ENCODE peak calls at places on chromosomes 2 and 18, in ten cellular contexts. L, U, J, Z, T, V, W, K, C and E are unnamed samples. For H3K4me1, the result is how much of the 10 kb centered on the place peaks cover.

GRCh38 chr2:169714699-169715098 is 18.9 kb upstream of the KLHL23 start:
- DNase-seq in L (no peak), U (no peak), J (no peak), Z (no peak), T (no peak), V (no peak), W (no peak), K (no peak), C (no peak), E (no peak)

GRCh38 chr2:13611939-13612338 is 895.2 kb downstream of the TRIB2 start:
- DNase-seq in L (no peak), U (no peak), J (no peak), Z (no peak), T (no peak), V (no peak), W (no peak), K (no peak), C (no peak), E (no peak)

GRCh38 chr2:46784278-46784677 is 131.3 kb downstream of the MCFD2 start:
- DNase-seq in L (no peak), U (no peak), J (no peak), Z (no peak), T (no peak), V (no peak), W (no peak), K (no peak), C (no peak), E (no peak)

GRCh38 chr18:79818036-79818435 is 20.3 kb downstream of the KCNG2 start:
- DNase-seq in L (no peak), U (peak), J (no peak), Z (peak), T (no peak), V (no peak), W (no peak), K (no peak), C (no peak), E (no peak)

GRCh38 chr2:145601306-145601925 is 1081.5 kb upstream of the ZEB2 start:
- DNase-seq in L (no peak), U (no peak), J (no peak), Z (no peak), T (no peak), V (no peak), W (no peak), K (no peak), C (no peak), E (no peak)

GRCh38 chr2:54106631-54107454 is 8.6 kb upstream of the ACYP2 start:
- DNase-seq in L (no peak), U (no peak), J (peak), Z (no peak), T (no peak), V (peak), W (no peak), K (no peak), C (no peak), E (peak)

GRCh38 chr2:101558740-101559508 is 84.0 kb upstream of the RFX8 start:
- DNase-seq in L (no peak), U (no peak), J (no peak), Z (no peak), T (no peak), V (no peak), W (peak), K (no peak), C (no peak), E (no peak)

GRCh38 chr18:2978626-2979025 is 34.3 kb downstream of the LPIN2 start:
- DNase-seq in L (no peak), U (no peak), J (no peak), Z (no peak), T (no peak), V (peak), W (no peak), K (no peak), C (no peak), E (no peak)

GRCh38 chr2:233553366-233553765 is 13.2 kb downstream of the USP40 start:
- DNase-seq in L (no peak), U (no peak), J (no peak), Z (no peak), T (no peak), V (no peak), W (no peak), K (no peak), C (no peak), E (no peak)

GRCh38 chr2:3033315-3033714 is 344.3 kb downstream of the EIPR1 start:
- DNase-seq in L (no peak), U (peak), J (no peak), Z (no peak), T (no peak), V (no peak), W (no peak), K (no peak), C (no peak), E (no peak)

GRCh38 chr2:16194530-16194929 is 254.2 kb downstream of the MYCN start:
- DNase-seq in L (no peak), U (no peak), J (no peak), Z (no peak), T (no peak), V (no peak), W (no peak), K (no peak), C (no peak), E (no peak)

GRCh38 chr2:3222636-3223035 is 155.0 kb downstream of the EIPR1 start:
- DNase-seq in L (no peak), U (no peak), J (peak), Z (no peak), T (no peak), V (no peak), W (no peak), K (no peak), C (no peak), E (no peak)

GRCh38 chr2:235493775-235494715 is at the start of gene AGAP1:
- DNase-seq in L (peak), U (no peak), J (peak), Z (peak), T (peak), V (peak), W (peak), K (peak), C (peak), E (peak)

GRCh38 chr2:234279646-234280045 is 217.2 kb downstream of the ARL4C start:
- DNase-seq in L (no peak), U (no peak), J (no peak), Z (no peak), T (no peak), V (no peak), W (no peak), K (no peak), C (no peak), E (no peak)

GRCh38 chr2:104599802-104600510 is 254.0 kb upstream of the POU3F3 start:
- DNase-seq in L (no peak), U (no peak), J (no peak), Z (no peak), T (no peak), V (no peak), W (no peak), K (no peak), C (no peak), E (no peak)

GRCh38 chr2:8094571-8094970 is 587.3 kb upstream of the ID2 start:
- DNase-seq in L (no peak), U (no peak), J (no peak), Z (no peak), T (no peak), V (no peak), W (peak), K (no peak), C (no peak), E (no peak)

GRCh38 chr18:52339891-52340371 is at the start of gene DCC:
- DNase-seq in L (no peak), U (no peak), J (peak), Z (no peak), T (no peak), V (peak), W (no peak), K (no peak), C (peak), E (peak)

GRCh38 chr2:162261032-162261945 is 18.0 kb upstream of the FAP start:
- DNase-seq in L (peak), U (no peak), J (peak), Z (peak), T (peak), V (no peak), W (peak), K (peak), C (peak), E (no peak)

GRCh38 chr2:39418491-39418890 is 18.6 kb downstream of the MAP4K3 start:
- DNase-seq in L (no peak), U (no peak), J (no peak), Z (no peak), T (no peak), V (no peak), W (no peak), K (no peak), C (no peak), E (no peak)

GRCh38 chr2:39421354-39421753 is 15.7 kb downstream of the MAP4K3 start:
- DNase-seq in L (no peak), U (no peak), J (no peak), Z (no peak), T (no peak), V (no peak), W (no peak), K (no peak), C (no peak), E (no peak)

GRCh38 chr2:39416172-39416571 is 20.9 kb downstream of the MAP4K3 start:
- DNase-seq in L (no peak), U (no peak), J (no peak), Z (no peak), T (no peak), V (no peak), W (no peak), K (no peak), C (no peak), E (no peak)

GRCh38 chr2:39422700-39423099 is 14.4 kb downstream of the MAP4K3 start:
- DNase-seq in L (no peak), U (no peak), J (no peak), Z (no peak), T (no peak), V (no peak), W (no peak), K (no peak), C (no peak), E (no peak)

DNA sequence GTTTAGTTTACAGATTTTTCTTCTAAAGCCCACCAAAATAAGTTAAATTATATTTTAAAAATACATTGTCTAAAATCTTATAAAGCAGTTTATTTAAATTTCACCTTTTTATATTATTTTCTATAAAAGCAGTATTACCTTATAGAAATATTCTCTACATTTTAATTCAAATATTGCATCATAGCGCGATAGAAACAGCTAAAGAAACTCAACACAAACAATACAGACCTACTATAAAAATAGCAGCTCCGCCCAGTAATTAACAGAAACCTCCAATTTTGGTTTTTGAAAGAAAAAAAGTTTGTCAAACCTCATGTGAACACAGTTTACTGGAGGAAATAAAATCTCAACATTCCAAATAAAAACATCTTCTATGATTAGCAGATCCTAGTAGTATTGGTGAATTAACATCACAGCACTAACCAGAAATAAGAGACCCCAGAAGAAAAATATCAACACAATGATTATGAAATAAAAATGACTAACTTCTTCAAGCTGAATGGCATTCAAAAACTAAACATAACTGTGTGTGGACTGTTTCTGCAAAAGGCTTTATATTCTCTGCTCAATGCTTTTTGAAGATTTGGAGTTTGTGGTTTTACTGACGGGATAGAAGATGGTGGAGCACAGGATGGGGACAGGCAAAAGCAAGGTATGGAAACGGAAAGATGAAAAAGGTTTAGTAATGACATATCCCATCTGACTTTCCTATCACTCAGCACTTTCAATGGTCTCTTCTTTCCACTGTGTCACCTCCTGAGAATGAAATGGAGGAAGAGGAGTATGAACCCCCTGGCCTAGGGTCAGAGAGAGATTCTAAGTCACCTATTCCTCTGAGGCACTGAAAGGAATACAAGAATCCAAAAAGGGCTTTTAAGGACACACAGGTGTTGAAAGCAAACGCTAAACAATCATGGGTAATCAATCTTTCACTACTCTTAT is 17.5 kb downstream of the MAP4K3 start:
- DNase-seq in L (no peak), U (no peak), J (no peak), Z (no peak), T (no peak), V (no peak), W (no peak), K (no peak), C (no peak), E (no peak)
- H3K4me1 ChIP-seq in L (under half), U (under half), J (under half), Z (under half), T (under half), V (under half), W (half or more), K (under half), C (half or more), E (under half)

DNA sequence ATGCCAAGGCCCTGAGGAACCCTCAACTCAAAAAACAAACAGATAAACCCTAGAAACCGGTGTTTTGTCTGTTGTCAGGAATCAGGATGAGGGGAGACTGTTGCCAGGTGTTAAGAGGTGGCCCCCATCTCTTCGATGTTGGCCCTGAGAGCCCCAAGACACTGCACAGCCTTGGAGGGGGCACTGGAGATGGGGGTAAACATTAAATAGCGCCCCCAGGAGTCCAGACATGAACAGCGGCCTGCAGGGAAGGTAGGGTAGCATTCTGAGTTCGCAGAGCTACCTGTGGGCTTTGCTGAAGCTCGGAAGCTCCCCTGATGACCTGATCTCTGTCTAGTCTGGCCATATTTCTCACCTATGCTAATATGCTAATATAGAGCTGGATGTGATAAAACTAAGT is 97.6 kb upstream of the SMAD2 start:
- DNase-seq in L (peak), U (no peak), J (no peak), Z (no peak), T (peak), V (no peak), W (no peak), K (peak), C (no peak), E (no peak)
- TF ChIP-seq CTCF in L (no peak), U (no peak), J (no peak), Z (no peak), T (no peak), V (no peak), W (no peak), K (no peak), C (no peak), E (no peak)

DNA sequence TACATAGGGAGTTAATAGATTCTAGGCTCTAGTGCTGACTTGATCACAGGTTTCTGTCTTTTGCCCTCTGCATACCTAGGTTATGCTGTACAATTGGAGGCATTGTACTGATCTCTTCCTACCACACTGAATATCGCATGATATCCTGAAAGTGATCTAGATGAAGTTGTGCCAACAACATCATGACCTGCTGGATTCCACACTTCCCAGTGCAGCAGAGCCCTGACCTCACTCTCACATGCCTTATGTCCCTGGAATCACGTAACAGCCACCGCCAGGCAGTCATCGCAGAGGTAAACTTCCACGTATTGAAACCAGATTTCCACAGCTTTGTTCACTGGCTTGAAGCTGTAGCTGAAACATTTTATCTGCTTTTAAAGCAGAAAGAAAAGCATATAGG is 214.0 kb downstream of the ANKRD30B start:
- DNase-seq in L (no peak), U (no peak), J (no peak), Z (no peak), T (no peak), V (no peak), W (no peak), K (no peak), C (no peak), E (no peak)
- H3K4me3 ChIP-seq in L (no peak), U (no peak), J (no peak), Z (no peak), T (no peak), V (no peak), W (no peak), K (no peak), C (no peak), E (no peak)

DNA sequence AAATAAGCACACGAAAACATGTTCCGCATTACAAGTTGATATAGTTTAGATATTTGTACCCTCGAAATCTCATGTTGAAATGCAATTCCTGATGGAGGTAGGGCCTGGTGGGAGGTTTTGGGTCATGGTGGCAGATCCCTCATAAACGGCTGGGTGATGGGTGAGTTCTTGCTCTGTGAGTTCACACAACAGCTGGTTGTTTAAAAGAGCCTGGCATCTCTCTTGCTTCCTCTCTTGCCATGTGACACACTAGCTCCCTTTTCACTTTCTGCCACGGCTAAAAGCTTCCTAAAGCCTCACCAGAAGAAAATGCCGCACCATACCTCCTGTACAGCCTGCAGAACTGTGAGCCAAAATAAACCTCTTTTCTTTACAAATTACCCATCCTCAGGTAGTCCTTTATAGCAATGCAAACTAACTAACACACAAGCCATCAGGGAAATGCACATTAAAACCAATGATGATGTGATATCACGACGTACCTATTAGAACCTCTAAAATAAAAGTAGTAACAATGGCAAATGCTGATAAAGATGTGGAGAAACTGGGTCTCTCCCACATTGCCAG is 188.5 kb downstream of the ANAPC1 start:
- DNase-seq in L (no peak), U (no peak), J (no peak), Z (no peak), T (no peak), V (no peak), W (no peak), K (no peak), C (no peak), E (no peak)
- H3K4me1 ChIP-seq in L (under half), U (under half), J (under half), Z (under half), T (under half), V (under half), W (under half), K (under half), C (under half), E (under half)